ENCODE peak calls at places on chromosomes 1 and 21, in four cellular contexts. One of them, this sample, is unnamed.

GRCh38 chr1:52240592-52240991 is 98.7 kb downstream of the ZFYVE9 start:
- DNase-seq in PC-3: no peak
- DNase-seq in WTC11: no peak
- DNase-seq in neural crest cell: no peak
- DNase-seq in this sample: no peak

GRCh38 chr1:241202321-241202845 is 154.6 kb downstream of the RGS7 start:
- DNase-seq in PC-3: no peak
- DNase-seq in WTC11: no peak
- DNase-seq in neural crest cell: no peak
- DNase-seq in this sample: no peak

GRCh38 chr1:167661527-167662436 is 31.8 kb downstream of the RCSD1 start:
- DNase-seq in PC-3: peak; percentile 98
- DNase-seq in WTC11: no peak
- DNase-seq in neural crest cell: no peak
- DNase-seq in this sample: no peak

GRCh38 chr1:160581970-160582369 is 2.7 kb upstream of the CD84 start:
- DNase-seq in neural crest cell: no peak
- DNase-seq in PC-3: no peak
- DNase-seq in WTC11: no peak
- DNase-seq in this sample: no peak

GRCh38 chr1:160432371-160432786 is 32.0 kb downstream of the VANGL2 start:
- DNase-seq in WTC11: no peak
- DNase-seq in neural crest cell: no peak
- DNase-seq in PC-3: peak; percentile 42
- DNase-seq in this sample: no peak

GRCh38 chr21:35664683-35665082 is 395.6 kb downstream of the SETD4 start:
- DNase-seq in PC-3: peak; percentile 94
- DNase-seq in WTC11: no peak
- DNase-seq in neural crest cell: no peak
- DNase-seq in this sample: no peak

GRCh38 chr1:62318756-62319544 is at the start of gene KANK4:
- DNase-seq in PC-3: no peak
- DNase-seq in neural crest cell: peak; percentile 30
- DNase-seq in WTC11: peak; percentile 58
- DNase-seq in this sample: peak; percentile 53

GRCh38 chr1:192592981-192593683 is 17.6 kb downstream of the RGS1 start:
- DNase-seq in PC-3: no peak
- DNase-seq in neural crest cell: no peak
- DNase-seq in WTC11: no peak
- DNase-seq in this sample: no peak

GRCh38 chr1:68904472-68904871 is 407.6 kb upstream of the DEPDC1 start:
- DNase-seq in PC-3: no peak
- DNase-seq in WTC11: no peak
- DNase-seq in neural crest cell: no peak
- DNase-seq in this sample: no peak

GRCh38 chr1:97947751-97948150 is 26.9 kb upstream of the DPYD start:
- DNase-seq in WTC11: no peak
- DNase-seq in PC-3: no peak
- DNase-seq in neural crest cell: no peak
- DNase-seq in this sample: no peak

GRCh38 chr1:161710562-161710961 is 3.5 kb downstream of the FCRLA start:
- DNase-seq in WTC11: no peak
- DNase-seq in PC-3: no peak
- DNase-seq in neural crest cell: no peak
- DNase-seq in this sample: no peak

GRCh38 chr1:25658791-25659431 is 42.3 kb downstream of the MAN1C1 start:
- DNase-seq in WTC11: no peak
- DNase-seq in PC-3: no peak
- DNase-seq in neural crest cell: no peak
- DNase-seq in this sample: no peak

GRCh38 chr21:35873441-35873840 is 186.9 kb downstream of the SETD4 start:
- DNase-seq in PC-3: no peak
- DNase-seq in WTC11: no peak
- DNase-seq in neural crest cell: no peak
- DNase-seq in this sample: no peak

GRCh38 chr1:111690306-111690617 is 48.9 kb downstream of the INKA2 start:
- DNase-seq in neural crest cell: no peak
- DNase-seq in WTC11: no peak
- DNase-seq in PC-3: peak; percentile 43
- DNase-seq in this sample: no peak

GRCh38 chr1:46613661-46614603 is 2.7 kb downstream of the MOB3C start:
- DNase-seq in WTC11: peak; percentile 79
- DNase-seq in neural crest cell: peak; percentile 44
- DNase-seq in PC-3: peak; percentile 39
- DNase-seq in this sample: peak; percentile 59

GRCh38 chr1:160284220-160284781 is 632 bp downstream of the PEX19 start:
- DNase-seq in WTC11: no peak
- DNase-seq in neural crest cell: peak; percentile 8
- DNase-seq in PC-3: peak; percentile 74
- DNase-seq in this sample: no peak

GRCh38 chr1:164635074-164635783 is 76.2 kb downstream of the PBX1 start:
- DNase-seq in PC-3: no peak
- DNase-seq in neural crest cell: no peak
- DNase-seq in WTC11: no peak
- DNase-seq in this sample: no peak

DNA sequence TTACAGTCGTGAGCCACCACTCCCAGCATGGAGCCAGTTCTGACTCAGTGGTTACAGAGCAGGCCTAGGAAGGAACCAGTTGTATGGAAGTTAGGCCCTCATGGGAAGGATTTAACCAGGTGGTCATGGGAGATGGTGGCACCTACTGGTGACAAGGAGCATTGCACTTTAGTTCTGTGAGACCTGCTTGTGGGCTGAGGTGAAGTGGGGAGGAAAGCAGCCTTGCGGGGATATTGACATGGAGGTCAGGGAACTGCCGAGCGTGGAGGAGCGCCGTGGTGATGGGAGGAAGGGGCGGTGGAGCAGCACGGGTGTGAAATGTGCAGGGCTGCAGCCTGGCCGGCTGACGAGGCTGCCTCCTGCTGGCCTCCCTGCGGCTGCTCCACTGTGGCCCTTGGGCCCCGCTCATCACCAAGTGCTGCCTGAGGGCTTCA is 100.4 kb downstream of the GALNT2 start:
- DNase-seq in WTC11: peak; percentile 32
- DNase-seq in neural crest cell: no peak
- DNase-seq in PC-3: peak; percentile 88
- DNase-seq in this sample: no peak
- TF ChIP-seq CTCF in WTC11: peak; percentile 69
- TF ChIP-seq CTCF in neural crest cell: peak; percentile 64
- TF ChIP-seq CTCF in PC-3: peak; percentile 99
- TF ChIP-seq CTCF in this sample: peak; percentile 85

DNA sequence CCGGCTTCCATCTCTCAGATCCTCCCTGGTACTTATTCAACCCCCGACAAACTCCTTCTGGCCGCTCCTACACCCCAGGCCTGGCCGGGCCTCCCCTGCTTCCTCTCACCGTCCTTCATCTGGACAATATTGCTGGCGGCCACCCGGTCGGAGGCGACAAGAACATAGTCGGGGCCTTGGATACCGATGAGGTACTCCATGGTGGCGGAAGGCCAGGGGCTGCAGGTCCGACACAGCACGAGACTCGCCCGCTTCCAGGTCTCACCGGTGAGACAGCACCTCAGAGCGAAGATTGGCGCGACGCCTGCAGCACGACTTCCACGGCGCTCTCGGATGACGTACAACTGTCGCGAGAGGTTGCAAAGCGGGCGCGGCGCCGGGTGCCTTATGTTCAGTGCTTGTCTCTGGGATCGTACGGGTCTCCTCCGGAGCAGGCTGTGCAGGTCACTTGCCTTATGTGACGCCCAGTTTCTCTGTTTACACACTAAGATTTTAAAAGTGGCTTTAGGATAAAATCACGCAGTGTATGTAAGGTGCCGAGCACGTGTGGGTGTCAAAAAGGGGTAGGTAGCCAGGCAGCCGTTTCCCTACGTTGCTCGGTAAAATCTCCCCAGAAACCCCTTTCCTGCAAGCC is at the start of gene PSMB2:
- DNase-seq in neural crest cell: peak; percentile 95
- DNase-seq in PC-3: peak; percentile 98
- DNase-seq in WTC11: peak; percentile 98
- DNase-seq in this sample: peak; percentile 98
- TF ChIP-seq CTCF in neural crest cell: no peak
- TF ChIP-seq CTCF in PC-3: no peak
- TF ChIP-seq CTCF in WTC11: no peak
- TF ChIP-seq CTCF in this sample: no peak

DNA sequence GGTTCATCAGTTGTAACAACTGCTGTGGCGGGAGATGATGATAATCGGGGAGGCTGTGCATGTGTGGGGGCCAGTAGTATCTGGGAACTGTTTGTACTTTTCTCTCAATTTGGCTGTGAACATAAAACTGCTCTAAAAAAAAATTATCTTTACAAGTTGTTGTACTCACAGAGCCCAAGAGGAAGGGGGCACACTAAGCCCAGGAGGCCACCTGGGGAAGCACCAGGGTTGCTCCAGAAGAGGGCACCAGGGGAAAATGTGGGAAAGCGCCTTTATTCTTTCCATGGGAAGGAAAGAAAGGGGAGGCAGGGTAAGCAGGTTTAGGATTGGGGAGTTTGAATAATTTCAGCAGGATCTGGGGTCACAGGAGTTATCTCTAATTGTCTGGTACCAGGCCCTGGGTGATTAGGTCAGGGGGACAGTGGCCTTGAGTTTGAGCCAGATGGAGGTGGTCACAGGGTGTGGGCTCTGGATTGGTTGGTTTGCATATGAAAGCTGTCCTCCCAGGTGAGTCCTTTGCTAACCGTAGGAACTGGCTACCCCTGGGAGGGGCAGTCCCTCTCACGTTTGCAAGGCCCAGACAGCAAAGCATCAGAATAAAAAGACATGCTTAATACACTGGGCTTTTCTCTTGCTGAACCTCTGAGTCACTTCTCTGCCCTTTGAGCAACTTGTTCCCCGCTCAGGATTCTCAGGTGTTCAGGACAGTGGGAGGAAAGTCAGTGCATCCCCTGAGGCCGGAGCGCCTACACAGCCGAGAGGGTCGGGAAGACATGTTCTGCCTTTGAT is 11.2 kb downstream of the MYOC start:
- DNase-seq in PC-3: peak; percentile 24
- DNase-seq in neural crest cell: no peak
- DNase-seq in WTC11: peak; percentile 38
- DNase-seq in this sample: no peak
- TF ChIP-seq CTCF in PC-3: peak; percentile 41
- TF ChIP-seq CTCF in neural crest cell: no peak
- TF ChIP-seq CTCF in WTC11: no peak
- TF ChIP-seq CTCF in this sample: no peak

GRCh38 chr1:20983297-20983889 is 193.3 kb downstream of the EIF4G3 start:
- DNase-seq in PC-3: peak; percentile 12
- DNase-seq in neural crest cell: no peak
- DNase-seq in WTC11: no peak
- DNase-seq in this sample: no peak
- TF ChIP-seq CTCF in PC-3: peak; percentile 58
- TF ChIP-seq CTCF in neural crest cell: no peak
- TF ChIP-seq CTCF in WTC11: no peak
- TF ChIP-seq CTCF in this sample: no peak

GRCh38 chr1:107550358-107550757 is 409.5 kb downstream of the NTNG1 start:
- DNase-seq in PC-3: no peak
- DNase-seq in WTC11: no peak
- DNase-seq in neural crest cell: no peak
- DNase-seq in this sample: no peak
- TF ChIP-seq CTCF in PC-3: no peak
- TF ChIP-seq CTCF in WTC11: no peak
- TF ChIP-seq CTCF in neural crest cell: no peak
- TF ChIP-seq CTCF in this sample: no peak

DNA sequence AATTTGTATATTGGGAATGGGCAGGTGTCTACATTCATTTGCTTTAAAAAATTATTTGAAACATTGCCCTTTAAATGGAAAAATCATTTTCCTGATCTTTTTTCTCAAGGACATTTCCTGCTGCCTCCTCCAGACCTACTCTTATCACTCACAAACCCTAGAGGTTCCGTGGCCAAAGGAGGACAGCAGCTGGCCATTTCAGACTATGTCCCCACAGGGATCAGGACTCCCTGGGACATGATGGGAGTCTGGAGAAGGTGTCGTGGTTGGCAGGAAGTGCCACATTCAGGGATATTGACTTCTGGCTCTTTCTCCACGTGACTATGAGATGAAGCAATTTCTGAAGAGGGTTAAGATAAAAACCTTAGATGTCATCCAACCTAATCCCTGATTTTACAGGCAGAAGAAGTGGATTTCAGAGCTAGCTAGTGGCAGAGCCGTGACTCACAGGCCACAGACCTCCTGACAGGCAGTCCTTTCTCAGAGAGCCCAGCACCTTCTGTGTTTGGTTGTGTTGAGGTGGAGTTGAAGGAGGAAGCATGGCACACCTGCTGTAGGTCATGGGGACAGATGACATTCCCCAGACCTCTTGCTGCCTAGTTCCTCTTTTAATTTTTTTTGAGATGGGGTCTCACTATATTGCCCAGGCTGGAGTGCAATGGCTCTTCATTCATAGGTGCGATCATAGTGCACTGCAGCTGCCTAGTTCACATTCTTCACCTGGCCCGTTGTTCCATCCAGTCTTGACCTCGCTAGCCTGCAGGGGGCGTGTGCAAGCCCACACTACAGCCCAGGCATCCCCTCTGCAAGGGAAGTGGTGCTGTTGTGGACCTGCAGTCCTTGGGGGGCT is 25.5 kb upstream of the IL10 start:
- DNase-seq in WTC11: peak; percentile 67
- DNase-seq in neural crest cell: peak; percentile 14
- DNase-seq in PC-3: peak; percentile 40
- DNase-seq in this sample: peak; percentile 50
- TF ChIP-seq CTCF in WTC11: peak; percentile 61
- TF ChIP-seq CTCF in neural crest cell: peak; percentile 56
- TF ChIP-seq CTCF in PC-3: peak; percentile 90
- TF ChIP-seq CTCF in this sample: peak; percentile 58

DNA sequence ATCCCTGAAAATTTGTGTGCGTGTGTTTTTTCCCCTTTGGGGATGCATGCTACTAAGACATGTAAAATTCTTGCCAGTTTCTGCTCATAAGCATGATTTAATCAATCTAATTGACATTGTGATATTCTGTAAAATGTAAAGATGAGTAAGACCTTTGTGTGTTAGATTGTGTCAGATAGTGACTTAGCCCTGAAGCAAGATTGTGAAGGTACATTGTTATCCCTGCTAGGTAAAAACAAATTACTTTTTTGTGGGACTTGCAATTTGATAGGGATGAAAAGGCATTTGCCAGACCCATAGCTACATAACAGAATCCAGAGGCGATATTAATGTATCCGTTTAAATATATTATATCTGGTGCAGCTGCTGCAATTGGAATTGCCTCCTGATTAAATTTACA is 338.0 kb downstream of the RWDD3 start:
- DNase-seq in neural crest cell: no peak
- DNase-seq in PC-3: no peak
- DNase-seq in WTC11: no peak
- DNase-seq in this sample: no peak
- TF ChIP-seq CTCF in neural crest cell: no peak
- TF ChIP-seq CTCF in PC-3: no peak
- TF ChIP-seq CTCF in WTC11: no peak
- TF ChIP-seq CTCF in this sample: no peak

GRCh38 chr1:50970508-50970885 is 452 bp downstream of the CDKN2C start:
- DNase-seq in PC-3: peak; percentile 34
- DNase-seq in neural crest cell: no peak
- DNase-seq in WTC11: no peak
- DNase-seq in this sample: no peak

GRCh38 chr1:50969611-50970507 is at the start of gene CDKN2C:
- DNase-seq in neural crest cell: peak; percentile 38
- DNase-seq in PC-3: peak; percentile 93
- DNase-seq in WTC11: peak; percentile 39
- DNase-seq in this sample: peak; percentile 61

GRCh38 chr1:50967416-50968020 is 2.5 kb upstream of the CDKN2C start:
- DNase-seq in PC-3: peak; percentile 50
- DNase-seq in WTC11: no peak
- DNase-seq in neural crest cell: no peak
- DNase-seq in this sample: no peak

GRCh38 chr1:50968884-50969610 is 998 bp upstream of the CDKN2C start:
- DNase-seq in PC-3: peak; percentile 29
- DNase-seq in WTC11: peak; percentile 44
- DNase-seq in neural crest cell: peak; percentile 33
- DNase-seq in this sample: peak; percentile 42

GRCh38 chr1:50968021-50968883 is 1.8 kb upstream of the CDKN2C start:
- DNase-seq in neural crest cell: peak; percentile 69
- DNase-seq in PC-3: peak; percentile 93
- DNase-seq in WTC11: peak; percentile 87
- DNase-seq in this sample: peak; percentile 82
- TF ChIP-seq CTCF in neural crest cell: peak; percentile 57
- TF ChIP-seq CTCF in PC-3: peak; percentile 33
- TF ChIP-seq CTCF in WTC11: no peak
- TF ChIP-seq CTCF in this sample: no peak

This sample was measured in glutamatergic neuron.